ENCODE peak calls at places on chromosomes 16 and 17, in seven cellular contexts. One of them, this sample, is unnamed. For H3K4me1, the result is how much of the 10 kb centered on the place peaks cover.

GRCh38 chr17:66989579-66989978 is 25.1 kb downstream of the CACNG4 start:
- DNase-seq in IMR-90: no peak
- DNase-seq in neuronal stem cell: no peak
- DNase-seq in osteoblast: no peak
- DNase-seq in Karpas-422: no peak
- DNase-seq in HCT116: no peak
- DNase-seq in GM23248: no peak
- DNase-seq in this sample: no peak

GRCh38 chr17:33073416-33073815 is 81.8 kb downstream of the SPACA3 start:
- DNase-seq in IMR-90: no peak
- DNase-seq in neuronal stem cell: peak
- DNase-seq in osteoblast: no peak
- DNase-seq in Karpas-422: no peak
- DNase-seq in HCT116: no peak
- DNase-seq in GM23248: no peak
- DNase-seq in this sample: no peak

GRCh38 chr17:27281438-27281837 is 12.5 kb upstream of the WSB1 start:
- DNase-seq in IMR-90: no peak
- DNase-seq in neuronal stem cell: no peak
- DNase-seq in osteoblast: no peak
- DNase-seq in Karpas-422: no peak
- DNase-seq in HCT116: no peak
- DNase-seq in GM23248: no peak
- DNase-seq in this sample: no peak

GRCh38 chr16:26993511-26993910 is 73.2 kb upstream of the C16orf82 start:
- DNase-seq in IMR-90: no peak
- DNase-seq in neuronal stem cell: no peak
- DNase-seq in osteoblast: no peak
- DNase-seq in Karpas-422: no peak
- DNase-seq in HCT116: no peak
- DNase-seq in GM23248: peak
- DNase-seq in this sample: peak

GRCh38 chr17:76623271-76624146 is 20.0 kb downstream of the ST6GALNAC1 start:
- DNase-seq in IMR-90: peak
- DNase-seq in neuronal stem cell: peak
- DNase-seq in osteoblast: peak
- DNase-seq in Karpas-422: peak
- DNase-seq in HCT116: peak
- DNase-seq in GM23248: peak
- DNase-seq in this sample: peak

GRCh38 chr16:4936991-4937781 is at the start of gene PPL:
- DNase-seq in IMR-90: no peak
- DNase-seq in neuronal stem cell: peak
- DNase-seq in osteoblast: peak
- DNase-seq in Karpas-422: no peak
- DNase-seq in HCT116: peak
- DNase-seq in GM23248: no peak
- DNase-seq in this sample: no peak

GRCh38 chr17:69961488-69962145 is 113.4 kb upstream of the KCNJ16 start:
- DNase-seq in IMR-90: peak
- DNase-seq in neuronal stem cell: no peak
- DNase-seq in osteoblast: no peak
- DNase-seq in Karpas-422: no peak
- DNase-seq in HCT116: no peak
- DNase-seq in GM23248: no peak
- DNase-seq in this sample: no peak

GRCh38 chr17:77827039-77827438 is 131.5 kb upstream of the TNRC6C start:
- DNase-seq in IMR-90: no peak
- DNase-seq in neuronal stem cell: no peak
- DNase-seq in osteoblast: no peak
- DNase-seq in Karpas-422: no peak
- DNase-seq in HCT116: no peak
- DNase-seq in GM23248: no peak
- DNase-seq in this sample: no peak

GRCh38 chr17:36092228-36092627 is 2.3 kb upstream of the CCL3 start:
- DNase-seq in IMR-90: no peak
- DNase-seq in neuronal stem cell: no peak
- DNase-seq in osteoblast: no peak
- DNase-seq in Karpas-422: no peak
- DNase-seq in HCT116: no peak
- DNase-seq in GM23248: no peak
- DNase-seq in this sample: no peak

GRCh38 chr17:63840591-63841349 is 1.7 kb downstream of the SMARCD2 start:
- DNase-seq in IMR-90: peak
- DNase-seq in neuronal stem cell: no peak
- DNase-seq in osteoblast: peak
- DNase-seq in Karpas-422: no peak
- DNase-seq in HCT116: no peak
- DNase-seq in GM23248: peak
- DNase-seq in this sample: no peak

GRCh38 chr16:54928421-54929089 is 2.1 kb upstream of the IRX5 start:
- DNase-seq in IMR-90: no peak
- DNase-seq in neuronal stem cell: peak
- DNase-seq in osteoblast: peak
- DNase-seq in Karpas-422: peak
- DNase-seq in HCT116: no peak
- DNase-seq in GM23248: peak
- DNase-seq in this sample: no peak

GRCh38 chr16:77943770-77944169 is 78.6 kb upstream of the CLEC3A start:
- DNase-seq in IMR-90: no peak
- DNase-seq in neuronal stem cell: no peak
- DNase-seq in osteoblast: no peak
- DNase-seq in Karpas-422: no peak
- DNase-seq in HCT116: no peak
- DNase-seq in GM23248: no peak
- DNase-seq in this sample: no peak

GRCh38 chr17:13520899-13521572 is 80.7 kb downstream of the HS3ST3A1 start:
- DNase-seq in IMR-90: peak
- DNase-seq in neuronal stem cell: no peak
- DNase-seq in osteoblast: peak
- DNase-seq in Karpas-422: no peak
- DNase-seq in HCT116: no peak
- DNase-seq in GM23248: peak
- DNase-seq in this sample: peak

DNA sequence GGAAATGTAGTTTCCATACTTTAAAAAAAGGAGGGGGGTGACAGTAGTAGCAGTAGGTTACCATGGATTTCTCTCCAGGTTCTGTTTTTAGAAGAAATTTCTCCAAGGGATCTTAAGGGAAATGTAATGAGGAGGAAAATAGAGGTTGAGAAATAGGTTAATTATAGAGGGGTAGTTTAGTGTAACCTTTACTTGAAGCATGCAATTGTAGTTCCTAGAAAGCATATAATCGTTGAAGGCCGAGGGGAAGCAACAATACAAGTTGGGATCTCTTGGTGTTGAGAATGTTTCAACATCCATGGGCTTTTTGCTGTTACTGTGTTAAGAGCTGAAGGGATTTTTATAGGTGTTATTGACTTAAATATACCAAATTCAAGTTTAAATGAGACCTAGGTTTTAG is 25.1 kb downstream of the TNRC6A start:
- DNase-seq in IMR-90: no peak
- DNase-seq in neuronal stem cell: no peak
- DNase-seq in osteoblast: no peak
- DNase-seq in Karpas-422: no peak
- DNase-seq in HCT116: no peak
- DNase-seq in GM23248: no peak
- DNase-seq in this sample: no peak
- H3K4me1 ChIP-seq in IMR-90: under half
- H3K4me1 ChIP-seq in neuronal stem cell: under half
- H3K4me1 ChIP-seq in osteoblast: under half
- H3K4me1 ChIP-seq in Karpas-422: under half
- H3K4me1 ChIP-seq in HCT116: under half
- H3K4me1 ChIP-seq in GM23248: under half
- H3K4me1 ChIP-seq in this sample: under half

GRCh38 chr16:2156849-2157224 is 1.3 kb downstream of the TRAF7 start:
- DNase-seq in IMR-90: no peak
- DNase-seq in neuronal stem cell: no peak
- DNase-seq in osteoblast: no peak
- DNase-seq in Karpas-422: no peak
- DNase-seq in HCT116: no peak
- DNase-seq in GM23248: no peak
- DNase-seq in this sample: no peak

GRCh38 chr16:2159052-2159838 is 3.7 kb downstream of the TRAF7 start:
- DNase-seq in IMR-90: peak
- DNase-seq in neuronal stem cell: no peak
- DNase-seq in osteoblast: peak
- DNase-seq in Karpas-422: peak
- DNase-seq in HCT116: no peak
- DNase-seq in GM23248: peak
- DNase-seq in this sample: peak

GRCh38 chr16:2157480-2158261 is 2.1 kb downstream of the TRAF7 start:
- DNase-seq in IMR-90: no peak
- DNase-seq in neuronal stem cell: no peak
- DNase-seq in osteoblast: peak
- DNase-seq in Karpas-422: no peak
- DNase-seq in HCT116: no peak
- DNase-seq in GM23248: peak
- DNase-seq in this sample: no peak

GRCh38 chr16:2156025-2156848 is 655 bp downstream of the TRAF7 start:
- DNase-seq in IMR-90: peak
- DNase-seq in neuronal stem cell: no peak
- DNase-seq in osteoblast: peak
- DNase-seq in Karpas-422: peak
- DNase-seq in HCT116: no peak
- DNase-seq in GM23248: peak
- DNase-seq in this sample: peak

DNA sequence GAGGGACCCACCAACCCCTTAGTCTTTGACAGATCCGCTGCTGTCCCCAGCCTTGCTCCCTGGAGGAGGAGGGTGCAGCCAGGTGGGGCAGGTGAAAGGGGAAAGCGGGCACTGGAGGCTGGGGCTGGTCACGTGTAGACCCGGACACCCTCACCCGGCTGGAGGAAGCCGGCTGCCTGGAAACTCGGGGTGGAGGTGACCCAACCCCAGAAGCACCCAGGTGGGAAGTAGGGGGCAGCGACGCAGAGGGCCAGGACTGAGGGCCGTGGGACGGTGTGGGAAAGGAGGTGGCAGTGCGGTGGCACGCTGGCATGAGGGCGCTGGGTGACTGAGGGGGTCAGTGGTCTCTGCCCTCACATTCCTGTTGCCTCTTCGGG is 2.7 kb downstream of the TRAF7 start:
- DNase-seq in IMR-90: no peak
- DNase-seq in neuronal stem cell: no peak
- DNase-seq in osteoblast: no peak
- DNase-seq in Karpas-422: no peak
- DNase-seq in HCT116: no peak
- DNase-seq in GM23248: no peak
- DNase-seq in this sample: no peak
- H2AFZ ChIP-seq in IMR-90: peak
- H2AFZ ChIP-seq in neuronal stem cell: no peak
- H2AFZ ChIP-seq in osteoblast: no peak
- H2AFZ ChIP-seq in Karpas-422: no peak
- H2AFZ ChIP-seq in HCT116: no peak
- H2AFZ ChIP-seq in GM23248: no peak
- H2AFZ ChIP-seq in this sample: no peak

GRCh38 chr16:523097-523741 is 4.3 kb upstream of the CAPN15 start:
- DNase-seq in IMR-90: no peak
- DNase-seq in neuronal stem cell: no peak
- DNase-seq in osteoblast: no peak
- DNase-seq in Karpas-422: no peak
- DNase-seq in HCT116: no peak
- DNase-seq in GM23248: no peak
- DNase-seq in this sample: no peak
- H3K4me1 ChIP-seq in IMR-90: under half
- H3K4me1 ChIP-seq in neuronal stem cell: under half
- H3K4me1 ChIP-seq in osteoblast: under half
- H3K4me1 ChIP-seq in Karpas-422: under half
- H3K4me1 ChIP-seq in HCT116: under half
- H3K4me1 ChIP-seq in GM23248: under half
- H3K4me1 ChIP-seq in this sample: under half

GRCh38 chr16:85555549-85556455 is 57.3 kb upstream of the GSE1 start:
- DNase-seq in IMR-90: no peak
- DNase-seq in neuronal stem cell: no peak
- DNase-seq in osteoblast: peak
- DNase-seq in Karpas-422: peak
- DNase-seq in HCT116: no peak
- DNase-seq in GM23248: peak
- DNase-seq in this sample: no peak

GRCh38 chr16:85554114-85554790 is 58.9 kb upstream of the GSE1 start:
- DNase-seq in IMR-90: peak
- DNase-seq in neuronal stem cell: peak
- DNase-seq in osteoblast: peak
- DNase-seq in Karpas-422: peak
- DNase-seq in HCT116: peak
- DNase-seq in GM23248: peak
- DNase-seq in this sample: peak

GRCh38 chr16:85556456-85557082 is 56.6 kb upstream of the GSE1 start:
- DNase-seq in IMR-90: no peak
- DNase-seq in neuronal stem cell: no peak
- DNase-seq in osteoblast: peak
- DNase-seq in Karpas-422: no peak
- DNase-seq in HCT116: no peak
- DNase-seq in GM23248: peak
- DNase-seq in this sample: no peak

GRCh38 chr16:85553436-85554113 is 59.5 kb upstream of the GSE1 start:
- DNase-seq in IMR-90: peak
- DNase-seq in neuronal stem cell: peak
- DNase-seq in osteoblast: peak
- DNase-seq in Karpas-422: no peak
- DNase-seq in HCT116: peak
- DNase-seq in GM23248: peak
- DNase-seq in this sample: peak

DNA sequence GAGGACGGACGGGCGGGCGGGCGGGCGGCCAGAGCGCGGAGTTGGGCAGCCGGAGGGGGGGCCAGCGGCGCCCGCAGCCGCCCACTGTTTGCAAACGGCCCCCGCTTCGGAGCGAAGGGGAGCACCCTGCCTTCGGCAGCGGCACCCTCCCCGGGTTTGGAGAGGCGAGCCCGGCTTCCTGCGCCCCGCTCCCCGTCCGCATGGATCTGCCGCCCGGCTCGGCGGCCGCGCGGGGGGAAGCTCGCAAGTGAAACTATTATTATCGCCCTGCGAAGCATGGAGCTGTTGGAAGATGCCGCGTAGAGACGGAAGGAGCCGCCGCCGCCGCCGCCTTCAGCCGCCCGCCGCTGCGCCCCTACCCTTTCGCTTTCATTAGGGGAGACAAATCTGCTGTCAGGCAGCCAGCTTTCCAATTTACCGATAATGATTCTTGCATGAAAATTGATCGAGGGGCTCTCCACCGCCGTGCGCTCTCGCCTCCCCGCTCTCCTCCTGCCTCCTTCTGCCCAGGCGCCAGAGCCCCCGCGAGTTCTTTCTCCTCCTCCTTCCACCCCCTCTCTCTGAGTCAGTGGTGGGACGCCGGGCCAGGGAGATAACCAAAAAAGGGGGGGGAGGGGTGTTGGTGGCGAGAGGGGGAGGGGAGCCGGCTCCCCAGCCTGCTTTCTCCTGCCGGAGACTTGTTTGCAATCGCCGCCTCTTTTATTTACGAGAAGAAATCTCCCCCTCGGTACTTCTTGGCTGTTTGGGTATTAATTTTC is 58.2 kb upstream of the GSE1 start:
- DNase-seq in IMR-90: peak
- DNase-seq in neuronal stem cell: no peak
- DNase-seq in osteoblast: peak
- DNase-seq in Karpas-422: peak
- DNase-seq in HCT116: no peak
- DNase-seq in GM23248: peak
- DNase-seq in this sample: peak
- H2AFZ ChIP-seq in IMR-90: peak
- H2AFZ ChIP-seq in neuronal stem cell: peak
- H2AFZ ChIP-seq in osteoblast: no peak
- H2AFZ ChIP-seq in Karpas-422: peak
- H2AFZ ChIP-seq in HCT116: no peak
- H2AFZ ChIP-seq in GM23248: peak
- H2AFZ ChIP-seq in this sample: no peak

GRCh38 chr17:79837888-79838540 is 1.2 kb downstream of the CBX4 start:
- DNase-seq in IMR-90: no peak
- DNase-seq in neuronal stem cell: no peak
- DNase-seq in osteoblast: peak
- DNase-seq in Karpas-422: no peak
- DNase-seq in HCT116: no peak
- DNase-seq in GM23248: no peak
- DNase-seq in this sample: no peak
- H3K4me1 ChIP-seq in IMR-90: under half
- H3K4me1 ChIP-seq in neuronal stem cell: under half
- H3K4me1 ChIP-seq in osteoblast: under half
- H3K4me1 ChIP-seq in Karpas-422: under half
- H3K4me1 ChIP-seq in HCT116: half or more
- H3K4me1 ChIP-seq in GM23248: under half
- H3K4me1 ChIP-seq in this sample: under half